ENCODE peak calls at places on chromosomes 7 and 10, in seven cellular contexts. One of them, this sample, is unnamed.

GRCh38 chr7:157576415-157576814 is 239.6 kb downstream of the DNAJB6 start:
- DNase-seq in T follicular helper cell: peak
- DNase-seq in cerebellum: no peak
- DNase-seq in CD8-positive, alpha-beta T cell: peak
- DNase-seq in NCI-H2081: no peak
- DNase-seq in CD4-positive, CD25-positive, alpha-beta regulatory T cell: peak
- DNase-seq in posterior vena cava: peak
- DNase-seq in this sample: peak

GRCh38 chr7:114081606-114082425 is 163.0 kb upstream of the PPP1R3A start:
- DNase-seq in T follicular helper cell: no peak
- DNase-seq in cerebellum: no peak
- DNase-seq in CD8-positive, alpha-beta T cell: no peak
- DNase-seq in NCI-H2081: peak
- DNase-seq in CD4-positive, CD25-positive, alpha-beta regulatory T cell: no peak
- DNase-seq in posterior vena cava: no peak
- DNase-seq in this sample: no peak

GRCh38 chr10:30974355-30974754 is 57.3 kb downstream of the ZNF438 start:
- DNase-seq in T follicular helper cell: no peak
- DNase-seq in cerebellum: no peak
- DNase-seq in CD8-positive, alpha-beta T cell: no peak
- DNase-seq in NCI-H2081: no peak
- DNase-seq in CD4-positive, CD25-positive, alpha-beta regulatory T cell: no peak
- DNase-seq in posterior vena cava: no peak
- DNase-seq in this sample: no peak

GRCh38 chr7:134018321-134018720 is 108.8 kb upstream of the LRGUK start:
- DNase-seq in T follicular helper cell: no peak
- DNase-seq in cerebellum: no peak
- DNase-seq in CD8-positive, alpha-beta T cell: no peak
- DNase-seq in NCI-H2081: no peak
- DNase-seq in CD4-positive, CD25-positive, alpha-beta regulatory T cell: no peak
- DNase-seq in posterior vena cava: no peak
- DNase-seq in this sample: no peak

GRCh38 chr10:28533571-28534304 is 820 bp downstream of the WAC start:
- DNase-seq in T follicular helper cell: peak
- DNase-seq in cerebellum: peak
- DNase-seq in CD8-positive, alpha-beta T cell: peak
- DNase-seq in NCI-H2081: peak
- DNase-seq in CD4-positive, CD25-positive, alpha-beta regulatory T cell: peak
- DNase-seq in posterior vena cava: peak
- DNase-seq in this sample: peak

GRCh38 chr7:47520408-47520807 is 61.5 kb downstream of the TNS3 start:
- DNase-seq in T follicular helper cell: no peak
- DNase-seq in cerebellum: no peak
- DNase-seq in CD8-positive, alpha-beta T cell: no peak
- DNase-seq in NCI-H2081: no peak
- DNase-seq in CD4-positive, CD25-positive, alpha-beta regulatory T cell: no peak
- DNase-seq in posterior vena cava: peak
- DNase-seq in this sample: no peak

GRCh38 chr10:17022399-17022798 is 107.2 kb downstream of the CUBN start:
- DNase-seq in T follicular helper cell: no peak
- DNase-seq in cerebellum: no peak
- DNase-seq in CD8-positive, alpha-beta T cell: no peak
- DNase-seq in NCI-H2081: no peak
- DNase-seq in CD4-positive, CD25-positive, alpha-beta regulatory T cell: no peak
- DNase-seq in posterior vena cava: no peak
- DNase-seq in this sample: no peak

GRCh38 chr10:58152698-58153263 is 114.9 kb downstream of the IPMK start:
- DNase-seq in T follicular helper cell: no peak
- DNase-seq in cerebellum: peak
- DNase-seq in CD8-positive, alpha-beta T cell: no peak
- DNase-seq in NCI-H2081: peak
- DNase-seq in CD4-positive, CD25-positive, alpha-beta regulatory T cell: no peak
- DNase-seq in posterior vena cava: no peak
- DNase-seq in this sample: no peak

GRCh38 chr10:98225000-98225399 is 43.0 kb downstream of the LOXL4 start:
- DNase-seq in T follicular helper cell: no peak
- DNase-seq in cerebellum: no peak
- DNase-seq in CD8-positive, alpha-beta T cell: no peak
- DNase-seq in NCI-H2081: no peak
- DNase-seq in CD4-positive, CD25-positive, alpha-beta regulatory T cell: no peak
- DNase-seq in posterior vena cava: no peak
- DNase-seq in this sample: no peak

GRCh38 chr10:97618733-97619132 is 14.6 kb downstream of the MORN4 start:
- DNase-seq in T follicular helper cell: no peak
- DNase-seq in cerebellum: no peak
- DNase-seq in CD8-positive, alpha-beta T cell: no peak
- DNase-seq in NCI-H2081: no peak
- DNase-seq in CD4-positive, CD25-positive, alpha-beta regulatory T cell: no peak
- DNase-seq in posterior vena cava: no peak
- DNase-seq in this sample: no peak

GRCh38 chr10:78774999-78775711 is 293.6 kb upstream of the ZMIZ1 start:
- DNase-seq in T follicular helper cell: no peak
- DNase-seq in cerebellum: no peak
- DNase-seq in CD8-positive, alpha-beta T cell: no peak
- DNase-seq in NCI-H2081: no peak
- DNase-seq in CD4-positive, CD25-positive, alpha-beta regulatory T cell: no peak
- DNase-seq in posterior vena cava: peak
- DNase-seq in this sample: no peak

GRCh38 chr7:133602291-133602690 is 349.4 kb downstream of the EXOC4 start:
- DNase-seq in T follicular helper cell: no peak
- DNase-seq in cerebellum: peak
- DNase-seq in CD8-positive, alpha-beta T cell: no peak
- DNase-seq in NCI-H2081: peak
- DNase-seq in CD4-positive, CD25-positive, alpha-beta regulatory T cell: no peak
- DNase-seq in posterior vena cava: no peak
- DNase-seq in this sample: no peak

GRCh38 chr10:132167041-132167674 is 19.6 kb upstream of the DPYSL4 start:
- DNase-seq in T follicular helper cell: no peak
- DNase-seq in cerebellum: no peak
- DNase-seq in CD8-positive, alpha-beta T cell: no peak
- DNase-seq in NCI-H2081: no peak
- DNase-seq in CD4-positive, CD25-positive, alpha-beta regulatory T cell: no peak
- DNase-seq in posterior vena cava: peak
- DNase-seq in this sample: no peak